ENCODE peak calls at places on chromosomes 6 and 20, in eight cellular contexts. One of them, this sample, is unnamed.
A peak's percentile ranks its signal among the peaks of the same experiment; 100 is the strongest.

GRCh38 chr6:53201270-53201669 is 52.6 kb upstream of the GCM1 start:
- DNase-seq in CD8-positive, alpha-beta T cell: no peak
- DNase-seq in SK-N-SH: no peak
- DNase-seq in GM23248: no peak
- DNase-seq in thoracic aorta: no peak
- DNase-seq in mesenchymal stem cell: no peak
- DNase-seq in upper lobe of left lung: no peak
- DNase-seq in SJCRH30: no peak
- DNase-seq in this sample: no peak

GRCh38 chr6:152273638-152274037 is 363.5 kb downstream of the SYNE1 start:
- DNase-seq in CD8-positive, alpha-beta T cell: no peak
- DNase-seq in SK-N-SH: no peak
- DNase-seq in GM23248: no peak
- DNase-seq in thoracic aorta: no peak
- DNase-seq in mesenchymal stem cell: no peak
- DNase-seq in upper lobe of left lung: no peak
- DNase-seq in SJCRH30: peak; percentile 90
- DNase-seq in this sample: peak; percentile 30

GRCh38 chr6:2244261-2245102 is 923 bp downstream of the GMDS start:
- DNase-seq in CD8-positive, alpha-beta T cell: no peak
- DNase-seq in SK-N-SH: no peak
- DNase-seq in GM23248: no peak
- DNase-seq in thoracic aorta: no peak
- DNase-seq in mesenchymal stem cell: no peak
- DNase-seq in upper lobe of left lung: no peak
- DNase-seq in SJCRH30: no peak
- DNase-seq in this sample: no peak

GRCh38 chr20:1671891-1672669 is 14.5 kb upstream of the SIRPG start:
- DNase-seq in CD8-positive, alpha-beta T cell: no peak
- DNase-seq in SK-N-SH: no peak
- DNase-seq in GM23248: no peak
- DNase-seq in thoracic aorta: no peak
- DNase-seq in mesenchymal stem cell: no peak
- DNase-seq in upper lobe of left lung: no peak
- DNase-seq in SJCRH30: no peak
- DNase-seq in this sample: no peak

GRCh38 chr6:28742668-28743270 is 181.0 kb downstream of the TRIM27 start:
- DNase-seq in CD8-positive, alpha-beta T cell: no peak
- DNase-seq in SK-N-SH: no peak
- DNase-seq in GM23248: peak; percentile 49
- DNase-seq in thoracic aorta: no peak
- DNase-seq in mesenchymal stem cell: peak; percentile 27
- DNase-seq in upper lobe of left lung: no peak
- DNase-seq in SJCRH30: peak; percentile 13
- DNase-seq in this sample: peak; percentile 64

GRCh38 chr20:54133434-54134427 is 40.1 kb downstream of the CYP24A1 start:
- DNase-seq in CD8-positive, alpha-beta T cell: no peak
- DNase-seq in SK-N-SH: no peak
- DNase-seq in GM23248: peak; percentile 64
- DNase-seq in thoracic aorta: no peak
- DNase-seq in mesenchymal stem cell: peak; percentile 41
- DNase-seq in upper lobe of left lung: no peak
- DNase-seq in SJCRH30: peak; percentile 37
- DNase-seq in this sample: peak; percentile 55

GRCh38 chr20:44858959-44859358 is 26.5 kb upstream of the YWHAB start:
- DNase-seq in CD8-positive, alpha-beta T cell: no peak
- DNase-seq in SK-N-SH: no peak
- DNase-seq in GM23248: no peak
- DNase-seq in thoracic aorta: no peak
- DNase-seq in mesenchymal stem cell: peak; percentile 11
- DNase-seq in upper lobe of left lung: no peak
- DNase-seq in SJCRH30: no peak
- DNase-seq in this sample: peak; percentile 13

GRCh38 chr6:52697903-52698302 is 27.0 kb downstream of the TMEM14A start:
- DNase-seq in CD8-positive, alpha-beta T cell: no peak
- DNase-seq in SK-N-SH: peak; percentile 6
- DNase-seq in GM23248: peak; percentile 12
- DNase-seq in thoracic aorta: no peak
- DNase-seq in mesenchymal stem cell: no peak
- DNase-seq in upper lobe of left lung: no peak
- DNase-seq in SJCRH30: peak; percentile 7
- DNase-seq in this sample: no peak

GRCh38 chr20:17504326-17504897 is 26.8 kb downstream of the BFSP1 start:
- DNase-seq in CD8-positive, alpha-beta T cell: peak; percentile 58
- DNase-seq in SK-N-SH: peak; percentile 52
- DNase-seq in GM23248: no peak
- DNase-seq in thoracic aorta: no peak
- DNase-seq in mesenchymal stem cell: no peak
- DNase-seq in upper lobe of left lung: peak; percentile 63
- DNase-seq in SJCRH30: no peak
- DNase-seq in this sample: no peak

GRCh38 chr6:128280066-128280465 is 240.3 kb downstream of the PTPRK start:
- DNase-seq in CD8-positive, alpha-beta T cell: no peak
- DNase-seq in SK-N-SH: no peak
- DNase-seq in GM23248: no peak
- DNase-seq in thoracic aorta: no peak
- DNase-seq in mesenchymal stem cell: no peak
- DNase-seq in upper lobe of left lung: no peak
- DNase-seq in SJCRH30: no peak
- DNase-seq in this sample: no peak

GRCh38 chr6:2579241-2579761 is 171.4 kb downstream of the MYLK4 start:
- DNase-seq in CD8-positive, alpha-beta T cell: peak; percentile 25
- DNase-seq in SK-N-SH: peak; percentile 32
- DNase-seq in GM23248: peak; percentile 69
- DNase-seq in thoracic aorta: no peak
- DNase-seq in mesenchymal stem cell: peak; percentile 15
- DNase-seq in upper lobe of left lung: peak; percentile 89
- DNase-seq in SJCRH30: no peak
- DNase-seq in this sample: no peak

GRCh38 chr6:138289739-138290138 is 71.4 kb upstream of the PBOV1 start:
- DNase-seq in CD8-positive, alpha-beta T cell: no peak
- DNase-seq in SK-N-SH: peak; percentile 28
- DNase-seq in GM23248: no peak
- DNase-seq in thoracic aorta: no peak
- DNase-seq in mesenchymal stem cell: no peak
- DNase-seq in upper lobe of left lung: no peak
- DNase-seq in SJCRH30: peak; percentile 29
- DNase-seq in this sample: no peak

GRCh38 chr20:1118336-1119127 is at the start of gene PSMF1:
- DNase-seq in CD8-positive, alpha-beta T cell: peak; percentile 98
- DNase-seq in SK-N-SH: peak; percentile 95
- DNase-seq in GM23248: peak; percentile 97
- DNase-seq in thoracic aorta: peak; percentile 63
- DNase-seq in mesenchymal stem cell: peak; percentile 90
- DNase-seq in upper lobe of left lung: peak; percentile 99
- DNase-seq in SJCRH30: peak; percentile 94
- DNase-seq in this sample: peak; percentile 85

GRCh38 chr6:18022398-18023231 is 35.2 kb upstream of the KIF13A start:
- DNase-seq in CD8-positive, alpha-beta T cell: no peak
- DNase-seq in SK-N-SH: no peak
- DNase-seq in GM23248: peak; percentile 75
- DNase-seq in thoracic aorta: no peak
- DNase-seq in mesenchymal stem cell: no peak
- DNase-seq in upper lobe of left lung: no peak
- DNase-seq in SJCRH30: no peak
- DNase-seq in this sample: no peak

GRCh38 chr6:22613695-22614094 is 44.3 kb downstream of the HDGFL1 start:
- DNase-seq in CD8-positive, alpha-beta T cell: no peak
- DNase-seq in SK-N-SH: no peak
- DNase-seq in GM23248: peak; percentile 64
- DNase-seq in thoracic aorta: no peak
- DNase-seq in mesenchymal stem cell: peak; percentile 97
- DNase-seq in upper lobe of left lung: no peak
- DNase-seq in SJCRH30: peak; percentile 69
- DNase-seq in this sample: peak; percentile 62

GRCh38 chr20:45545754-45546453 is 1.3 kb downstream of the EPPIN start:
- DNase-seq in CD8-positive, alpha-beta T cell: no peak
- DNase-seq in SK-N-SH: peak; percentile 10
- DNase-seq in GM23248: peak; percentile 75
- DNase-seq in thoracic aorta: no peak
- DNase-seq in mesenchymal stem cell: peak; percentile 23
- DNase-seq in upper lobe of left lung: no peak
- DNase-seq in SJCRH30: peak; percentile 46
- DNase-seq in this sample: no peak

GRCh38 chr6:82113231-82113630 is 134.3 kb downstream of the IBTK start:
- DNase-seq in CD8-positive, alpha-beta T cell: no peak
- DNase-seq in SK-N-SH: no peak
- DNase-seq in GM23248: no peak
- DNase-seq in thoracic aorta: no peak
- DNase-seq in mesenchymal stem cell: peak; percentile 5
- DNase-seq in upper lobe of left lung: no peak
- DNase-seq in SJCRH30: no peak
- DNase-seq in this sample: no peak

GRCh38 chr6:134074151-134074712 is 21.8 kb upstream of the SLC2A12 start:
- DNase-seq in CD8-positive, alpha-beta T cell: no peak
- DNase-seq in SK-N-SH: no peak
- DNase-seq in GM23248: no peak
- DNase-seq in thoracic aorta: no peak
- DNase-seq in mesenchymal stem cell: no peak
- DNase-seq in upper lobe of left lung: no peak
- DNase-seq in SJCRH30: no peak
- DNase-seq in this sample: no peak

GRCh38 chr6:168104636-168105035 is 25.6 kb upstream of the FRMD1 start:
- DNase-seq in CD8-positive, alpha-beta T cell: no peak
- DNase-seq in SK-N-SH: no peak
- DNase-seq in GM23248: no peak
- DNase-seq in thoracic aorta: no peak
- DNase-seq in mesenchymal stem cell: no peak
- DNase-seq in upper lobe of left lung: no peak
- DNase-seq in SJCRH30: no peak
- DNase-seq in this sample: no peak

GRCh38 chr6:44263357-44264100 is 1.8 kb downstream of the NFKBIE start:
- DNase-seq in CD8-positive, alpha-beta T cell: no peak
- DNase-seq in SK-N-SH: no peak
- DNase-seq in GM23248: no peak
- DNase-seq in thoracic aorta: no peak
- DNase-seq in mesenchymal stem cell: peak; percentile 77
- DNase-seq in upper lobe of left lung: peak; percentile 21
- DNase-seq in SJCRH30: no peak
- DNase-seq in this sample: peak; percentile 53

GRCh38 chr6:44262467-44263356 is 2.6 kb downstream of the NFKBIE start:
- DNase-seq in CD8-positive, alpha-beta T cell: no peak
- DNase-seq in SK-N-SH: no peak
- DNase-seq in GM23248: no peak
- DNase-seq in thoracic aorta: no peak
- DNase-seq in mesenchymal stem cell: no peak
- DNase-seq in upper lobe of left lung: no peak
- DNase-seq in SJCRH30: no peak
- DNase-seq in this sample: no peak

GRCh38 chr6:44260011-44260410 is 2.7 kb upstream of the SLC35B2 start:
- DNase-seq in CD8-positive, alpha-beta T cell: no peak
- DNase-seq in SK-N-SH: no peak
- DNase-seq in GM23248: no peak
- DNase-seq in thoracic aorta: no peak
- DNase-seq in mesenchymal stem cell: no peak
- DNase-seq in upper lobe of left lung: peak; percentile 53
- DNase-seq in SJCRH30: no peak
- DNase-seq in this sample: no peak

GRCh38 chr6:44260451-44261297 is 3.3 kb upstream of the SLC35B2 start:
- DNase-seq in CD8-positive, alpha-beta T cell: no peak
- DNase-seq in SK-N-SH: no peak
- DNase-seq in GM23248: no peak
- DNase-seq in thoracic aorta: no peak
- DNase-seq in mesenchymal stem cell: no peak
- DNase-seq in upper lobe of left lung: no peak
- DNase-seq in SJCRH30: no peak
- DNase-seq in this sample: no peak

GRCh38 chr6:44261581-44261980 is 3.8 kb downstream of the NFKBIE start:
- DNase-seq in CD8-positive, alpha-beta T cell: no peak
- DNase-seq in SK-N-SH: no peak
- DNase-seq in GM23248: no peak
- DNase-seq in thoracic aorta: no peak
- DNase-seq in mesenchymal stem cell: no peak
- DNase-seq in upper lobe of left lung: peak; percentile 53
- DNase-seq in SJCRH30: no peak
- DNase-seq in this sample: no peak
- H3K4me3 ChIP-seq in CD8-positive, alpha-beta T cell: no peak overlapping the region
- H3K4me3 ChIP-seq in SK-N-SH: no peak overlapping the region
- H3K4me3 ChIP-seq in GM23248: no peak overlapping the region
- H3K4me3 ChIP-seq in thoracic aorta: no peak overlapping the region
- H3K4me3 ChIP-seq in mesenchymal stem cell: no peak overlapping the region
- H3K4me3 ChIP-seq in upper lobe of left lung: no peak overlapping the region
- H3K4me3 ChIP-seq in SJCRH30: no peak overlapping the region
- H3K4me3 ChIP-seq in this sample: no peak overlapping the region

GRCh38 chr6:41591122-41591521 is 44.9 kb downstream of the FOXP4 start:
- DNase-seq in CD8-positive, alpha-beta T cell: no peak
- DNase-seq in SK-N-SH: no peak
- DNase-seq in GM23248: no peak
- DNase-seq in thoracic aorta: no peak
- DNase-seq in mesenchymal stem cell: no peak
- DNase-seq in upper lobe of left lung: no peak
- DNase-seq in SJCRH30: no peak
- DNase-seq in this sample: no peak
- H3K36me3 ChIP-seq in CD8-positive, alpha-beta T cell: no peaks in the 10 kb centered on the region
- H3K36me3 ChIP-seq in SK-N-SH: peaks cover 29% of the 10 kb centered on the region
- H3K36me3 ChIP-seq in GM23248: no peaks in the 10 kb centered on the region
- H3K36me3 ChIP-seq in thoracic aorta: peaks cover 55% of the 10 kb centered on the region
- H3K36me3 ChIP-seq in mesenchymal stem cell: peaks cover 87% of the 10 kb centered on the region
- H3K36me3 ChIP-seq in upper lobe of left lung: peaks cover 28% of the 10 kb centered on the region
- H3K36me3 ChIP-seq in SJCRH30: peaks cover 12% of the 10 kb centered on the region
- H3K36me3 ChIP-seq in this sample: no peaks in the 10 kb centered on the region

DNA sequence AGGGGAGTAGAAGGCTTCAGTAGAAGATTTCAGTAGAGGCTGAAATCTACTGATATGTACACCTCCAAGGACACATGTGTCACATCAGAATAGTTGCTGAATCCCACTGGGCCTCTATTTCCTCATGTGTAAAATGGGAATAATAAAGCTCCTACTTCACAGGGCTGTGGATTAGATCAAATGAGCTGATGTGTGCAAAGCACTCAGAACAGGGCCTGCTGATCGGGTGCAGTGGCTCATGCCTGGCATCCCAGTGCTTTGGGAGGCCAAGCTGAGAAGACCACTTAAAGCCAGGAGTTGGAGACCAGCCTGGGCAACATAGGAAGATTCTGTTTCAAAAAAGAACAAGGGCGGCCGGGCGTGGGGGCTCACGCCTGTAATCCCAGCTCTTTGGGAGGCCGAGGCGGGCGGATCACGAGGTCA is 8.1 kb upstream of the AP5S1 start:
- DNase-seq in CD8-positive, alpha-beta T cell: no peak
- DNase-seq in SK-N-SH: peak; percentile 34
- DNase-seq in GM23248: no peak
- DNase-seq in thoracic aorta: no peak
- DNase-seq in mesenchymal stem cell: no peak
- DNase-seq in upper lobe of left lung: peak; percentile 68
- DNase-seq in SJCRH30: no peak
- DNase-seq in this sample: no peak
- H3K9me3 ChIP-seq in CD8-positive, alpha-beta T cell: no peaks in the 10 kb centered on the region
- H3K9me3 ChIP-seq in SK-N-SH: no peaks in the 10 kb centered on the region
- H3K9me3 ChIP-seq in GM23248: no peaks in the 10 kb centered on the region
- H3K9me3 ChIP-seq in thoracic aorta: no peaks in the 10 kb centered on the region
- H3K9me3 ChIP-seq in mesenchymal stem cell: no peaks in the 10 kb centered on the region
- H3K9me3 ChIP-seq in upper lobe of left lung: no peaks in the 10 kb centered on the region
- H3K9me3 ChIP-seq in SJCRH30: no peaks in the 10 kb centered on the region
- H3K9me3 ChIP-seq in this sample: no peaks in the 10 kb centered on the region

DNA sequence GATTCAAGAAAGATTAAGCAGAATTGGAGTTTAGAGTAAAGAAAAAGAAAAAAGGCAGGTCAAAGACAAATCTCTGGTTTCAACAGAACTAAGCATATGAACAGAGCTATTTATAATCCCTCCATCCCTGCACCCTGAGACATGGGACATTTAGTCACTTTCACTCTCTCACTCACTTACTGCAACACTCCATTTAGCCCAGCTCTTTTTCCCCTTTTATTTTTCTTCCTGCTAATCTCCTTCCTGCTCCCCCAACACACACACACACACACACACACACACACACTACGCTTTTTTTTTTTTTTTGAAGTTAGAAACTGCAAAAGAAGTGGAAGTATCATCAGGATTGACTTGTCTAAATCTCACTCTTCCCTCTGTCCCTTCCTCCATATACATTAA is 45.1 kb upstream of the TBC1D7 start:
- DNase-seq in CD8-positive, alpha-beta T cell: no peak
- DNase-seq in SK-N-SH: no peak
- DNase-seq in GM23248: peak; percentile 11
- DNase-seq in thoracic aorta: no peak
- DNase-seq in mesenchymal stem cell: peak; percentile 78
- DNase-seq in upper lobe of left lung: no peak
- DNase-seq in SJCRH30: no peak
- DNase-seq in this sample: no peak
- H3K4me3 ChIP-seq in CD8-positive, alpha-beta T cell: no peak overlapping the region
- H3K4me3 ChIP-seq in SK-N-SH: no peak overlapping the region
- H3K4me3 ChIP-seq in GM23248: no peak overlapping the region
- H3K4me3 ChIP-seq in thoracic aorta: no peak overlapping the region
- H3K4me3 ChIP-seq in mesenchymal stem cell: no peak overlapping the region
- H3K4me3 ChIP-seq in upper lobe of left lung: no peak overlapping the region
- H3K4me3 ChIP-seq in SJCRH30: no peak overlapping the region
- H3K4me3 ChIP-seq in this sample: no peak overlapping the region

This sample was measured in MG63.